ENCODE peak calls at places on chromosomes 3 and 15, in five cellular contexts. F, E, Q, R and M are unnamed samples.

GRCh38 chr3:172856766-172857742 is 106.5 kb downstream of the ECT2 start:
- DNase-seq in E (no peak), R (no peak), Q (no peak), F (no peak), M (no peak)

GRCh38 chr15:44034933-44035624 is 160.0 kb downstream of the FRMD5 start:
- DNase-seq in E (peak), R (no peak), Q (peak), F (peak), M (no peak)

GRCh38 chr15:95503107-95503506 is 827.4 kb upstream of the NR2F2 start:
- DNase-seq in R (no peak), F (no peak), Q (no peak), E (no peak), M (no peak)

GRCh38 chr15:92571824-92572223 is 83.8 kb downstream of the FAM174B start:
- DNase-seq in F (no peak), Q (no peak), E (no peak), R (no peak), M (no peak)

GRCh38 chr15:92082217-92082843 is 228.8 kb downstream of the SLCO3A1 start:
- DNase-seq in E (peak), Q (peak), R (peak), F (peak), M (no peak)

GRCh38 chr3:179652467-179653105 is at the start of gene USP13:
- DNase-seq in E (peak), F (peak), R (peak), Q (peak), M (peak)

GRCh38 chr3:50652709-50653108 is 22.0 kb upstream of the DOCK3 start:
- DNase-seq in R (peak), Q (peak), E (no peak), F (no peak), M (no peak)

GRCh38 chr15:76866716-76867321 is 38.3 kb downstream of the SCAPER start:
- DNase-seq in F (peak), Q (peak), E (peak), R (peak), M (no peak)

GRCh38 chr3:163768048-163768447 is 1310.2 kb downstream of the SI start:
- DNase-seq in E (no peak), R (no peak), Q (no peak), F (no peak), M (no peak)

GRCh38 chr15:68411735-68412134 is 20.2 kb downstream of the ITGA11 start:
- DNase-seq in F (no peak), Q (no peak), R (no peak), E (no peak), M (no peak)

GRCh38 chr3:55461896-55462295 is 25.2 kb downstream of the WNT5A start:
- DNase-seq in F (peak), Q (no peak), E (no peak), R (no peak), M (no peak)

GRCh38 chr3:185815391-185816282 is 9.2 kb downstream of the IGF2BP2 start:
- DNase-seq in R (no peak), E (no peak), Q (no peak), F (no peak), M (no peak)

GRCh38 chr3:20574746-20575145 is 388.7 kb upstream of the SGO1 start:
- DNase-seq in Q (no peak), F (peak), E (peak), R (no peak), M (no peak)